ENCODE peak calls at places on chromosomes 16 and 17, in four cellular contexts. F, H, G and B are unnamed samples.

GRCh38 chr16:19210968-19211367 is 42.9 kb downstream of the SYT17 start:
- DNase-seq in F (no peak), H (no peak), G (no peak), B (no peak)

GRCh38 chr17:36553459-36553858 is 8.7 kb downstream of the GGNBP2 start:
- DNase-seq in F (no peak), H (no peak), G (no peak), B (no peak)

GRCh38 chr17:2876467-2876866 is 80.2 kb downstream of the RAP1GAP2 start:
- DNase-seq in F (no peak), H (no peak), G (no peak), B (no peak)

GRCh38 chr17:4307179-4307930 is 43.6 kb upstream of the ANKFY1 start:
- DNase-seq in F (no peak), H (no peak), G (no peak), B (no peak)

GRCh38 chr17:83076930-83077329 is 2.5 kb upstream of the METRNL start:
- DNase-seq in F (no peak), H (no peak), G (no peak), B (peak; percentile 24)

GRCh38 chr17:58531122-58531521 is 16.7 kb upstream of the MTMR4 start:
- DNase-seq in F (no peak), H (no peak), G (no peak), B (no peak)

GRCh38 chr16:75282811-75283281 is 31.4 kb upstream of the BCAR1 start:
- DNase-seq in F (no peak), H (peak; percentile 45), G (no peak), B (no peak)

GRCh38 chr16:83233153-83233552 is 574.6 kb upstream of the HSBP1 start:
- DNase-seq in F (no peak), H (peak; percentile 80), G (no peak), B (no peak)

GRCh38 chr16:14098081-14098480 is 27.0 kb downstream of the MRTFB start:
- DNase-seq in F (no peak), H (no peak), G (no peak), B (no peak)

GRCh38 chr16:47143677-47144558 is at the start of gene NETO2:
- DNase-seq in F (peak; percentile 25), H (peak; percentile 56), G (peak; percentile 17), B (peak; percentile 78)

GRCh38 chr16:79863128-79864031 is 262.8 kb upstream of the MAF start:
- DNase-seq in F (no peak), H (no peak), G (no peak), B (no peak)

GRCh38 chr16:3458852-3459361 is 15.4 kb downstream of the NAA60 start:
- DNase-seq in F (peak; percentile 84), H (peak; percentile 15), G (no peak), B (peak; percentile 59)
- TF ChIP-seq POLR2A in F (peak; percentile 21), H (no peak), G (no peak), B (no peak)

DNA sequence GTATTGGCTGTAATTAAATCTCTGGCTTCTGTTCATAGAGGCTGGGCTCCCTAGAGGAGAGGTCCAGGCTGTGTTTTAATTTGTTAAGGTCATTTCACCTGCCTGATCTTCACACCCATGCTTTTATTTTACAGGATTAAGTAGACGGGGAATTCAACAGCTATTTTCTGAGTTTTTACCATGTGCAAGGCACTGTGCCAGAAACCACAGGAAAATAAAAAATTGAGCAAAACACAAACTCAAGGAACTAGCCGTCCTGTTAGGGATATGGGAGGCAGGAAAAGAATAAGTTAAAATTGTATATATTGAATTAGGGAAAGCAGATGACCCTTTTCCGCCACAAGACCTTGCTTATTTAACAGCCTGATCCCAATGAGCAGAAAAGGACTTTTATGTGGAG is 29.1 kb downstream of the HS3ST3A1 start:
- DNase-seq in F (no peak), H (no peak), G (no peak), B (no peak)
- TF ChIP-seq POLR2A in F (no peak), H (no peak), G (no peak), B (no peak)

DNA sequence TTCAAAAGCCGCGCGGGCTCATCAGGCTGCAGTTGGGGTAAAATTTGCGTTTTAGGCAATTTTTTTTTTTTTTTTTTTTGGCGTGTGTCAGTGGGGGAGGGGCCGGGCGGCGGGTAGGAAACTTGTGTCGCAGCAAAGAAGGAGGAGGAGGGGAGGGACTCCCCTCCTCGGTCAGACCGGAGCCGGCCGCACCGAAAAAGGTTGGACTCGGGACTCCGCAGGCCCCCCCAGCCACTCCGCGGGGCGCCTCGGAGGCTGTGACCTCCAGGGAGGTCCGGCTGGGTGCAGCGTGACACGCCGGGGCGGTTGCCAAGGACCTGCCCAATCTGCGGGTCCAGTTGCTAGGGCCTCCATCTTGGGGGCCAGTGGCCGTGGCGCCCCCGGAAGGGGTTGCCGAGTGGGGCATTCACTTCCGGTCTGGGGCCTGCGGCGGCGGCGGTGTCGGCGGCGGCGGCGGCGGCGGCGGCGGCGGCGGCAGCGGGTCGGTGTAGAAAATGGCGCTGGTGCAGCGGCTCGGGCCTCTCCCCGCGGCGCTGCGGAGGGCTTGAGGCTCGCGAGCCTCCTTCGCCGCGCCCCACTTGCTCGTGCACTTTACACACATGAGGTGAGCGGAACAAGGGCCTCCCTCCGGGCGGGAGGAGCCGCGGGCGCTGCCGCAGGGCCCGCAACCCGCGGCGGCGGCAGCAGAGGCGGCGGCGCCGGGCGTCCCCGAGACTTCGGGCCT is at the start of gene TNRC6A:
- DNase-seq in F (peak; percentile 91), H (peak; percentile 86), G (peak; percentile 80), B (peak; percentile 93)
- TF ChIP-seq POLR2A in F (peak; percentile 57), H (peak; percentile 74), G (peak; percentile 40), B (peak; percentile 62)

DNA sequence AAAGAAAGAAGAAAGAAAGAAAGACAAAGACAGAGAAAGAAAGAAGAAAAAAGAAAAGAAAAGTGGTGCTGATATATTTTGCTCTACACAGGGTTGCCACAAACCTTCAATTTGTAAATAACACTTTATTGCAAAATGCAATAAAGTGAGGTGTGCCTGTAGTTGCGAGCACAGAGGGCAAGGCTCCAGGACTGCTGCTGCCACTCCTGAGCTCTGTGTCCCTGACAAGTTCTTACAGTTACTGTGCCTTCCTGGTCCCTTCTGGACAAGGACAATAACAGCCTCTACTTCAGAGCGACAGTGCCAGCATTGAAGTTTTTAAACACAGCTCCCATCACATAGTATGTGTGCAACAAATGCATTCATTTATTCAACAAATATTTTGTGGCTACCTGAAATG is 148.1 kb downstream of the AXIN2 start:
- DNase-seq in F (no peak), H (no peak), G (no peak), B (no peak)
- TF ChIP-seq POLR2A in F (no peak), H (no peak), G (no peak), B (no peak)

DNA sequence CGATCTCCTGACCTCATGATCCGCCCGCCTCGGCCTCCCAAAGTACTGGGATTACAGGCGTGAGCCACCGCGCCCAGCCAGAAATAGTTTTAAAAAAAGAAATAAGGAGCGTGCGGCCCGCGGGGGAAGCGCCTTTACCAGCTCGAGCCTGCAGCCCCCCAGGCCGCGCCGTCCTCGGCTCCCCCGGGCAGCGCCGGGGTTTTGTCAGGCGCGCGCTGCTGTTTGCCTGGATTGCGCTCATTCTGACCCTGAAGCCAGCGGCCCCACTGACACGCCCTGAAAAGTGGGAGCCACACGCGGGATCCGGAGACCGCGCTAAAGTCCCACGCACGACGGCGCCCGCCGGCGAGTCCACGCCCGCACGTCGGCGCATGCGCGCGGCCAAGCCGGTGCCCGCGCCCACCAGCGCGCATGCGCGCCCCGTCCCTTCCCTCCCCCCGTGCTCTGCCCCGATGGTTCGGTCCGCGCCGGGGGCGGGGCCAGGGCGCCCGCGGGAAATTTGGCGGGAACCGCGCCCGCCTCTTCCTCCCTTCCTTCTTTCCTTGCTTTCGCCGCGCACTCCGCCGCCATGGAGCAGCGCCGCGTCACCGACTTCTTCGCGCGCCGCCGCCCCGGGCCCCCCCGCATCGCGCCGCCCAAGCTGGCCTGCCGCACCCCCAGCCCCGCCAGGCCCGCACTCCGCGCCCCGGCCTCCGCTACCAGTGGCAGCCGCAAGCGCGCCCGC is at the start of gene CDT1:
- DNase-seq in F (peak; percentile 81), H (peak; percentile 69), G (peak; percentile 72), B (peak; percentile 95)
- TF ChIP-seq POLR2A in F (no peak), H (peak; percentile 36), G (peak; percentile 60), B (peak; percentile 81)

GRCh38 chr17:40647549-40648325 is at the start of gene SMARCE1:
- DNase-seq in F (peak; percentile 66), H (peak; percentile 67), G (peak; percentile 53), B (peak; percentile 94)
- TF ChIP-seq POLR2A in F (no peak), H (peak; percentile 75), G (peak; percentile 29), B (peak; percentile 65)

GRCh38 chr17:42553161-42553818 is 567 bp downstream of the HSD17B1 start:
- DNase-seq in F (no peak), H (no peak), G (no peak), B (no peak)

GRCh38 chr17:42555122-42555622 is 2.4 kb downstream of the HSD17B1 start:
- DNase-seq in F (no peak), H (no peak), G (no peak), B (no peak)

GRCh38 chr17:42553866-42554249 is 1.1 kb downstream of the HSD17B1 start:
- DNase-seq in F (peak; percentile 31), H (no peak), G (no peak), B (no peak)

GRCh38 chr17:42559076-42559475 is 2.9 kb upstream of the COASY start:
- DNase-seq in F (no peak), H (no peak), G (no peak), B (no peak)

GRCh38 chr17:42554250-42555121 is 1.8 kb downstream of the HSD17B1 start:
- DNase-seq in F (peak; percentile 89), H (peak; percentile 76), G (peak; percentile 78), B (peak; percentile 72)
- TF ChIP-seq POLR2A in F (peak; percentile 70), H (no peak), G (peak; percentile 75), B (peak; percentile 54)

GRCh38 chr16:58472827-58473226 is 27.1 kb upstream of the NDRG4 start:
- DNase-seq in F (no peak), H (no peak), G (no peak), B (no peak)

GRCh38 chr16:58475220-58475619 is 24.7 kb upstream of the NDRG4 start:
- DNase-seq in F (no peak), H (no peak), G (no peak), B (no peak)

GRCh38 chr16:58472266-58472665 is 27.7 kb upstream of the NDRG4 start:
- DNase-seq in F (no peak), H (no peak), G (no peak), B (no peak)

GRCh38 chr16:58476791-58477190 is 23.2 kb upstream of the NDRG4 start:
- DNase-seq in F (no peak), H (no peak), G (no peak), B (no peak)

DNA sequence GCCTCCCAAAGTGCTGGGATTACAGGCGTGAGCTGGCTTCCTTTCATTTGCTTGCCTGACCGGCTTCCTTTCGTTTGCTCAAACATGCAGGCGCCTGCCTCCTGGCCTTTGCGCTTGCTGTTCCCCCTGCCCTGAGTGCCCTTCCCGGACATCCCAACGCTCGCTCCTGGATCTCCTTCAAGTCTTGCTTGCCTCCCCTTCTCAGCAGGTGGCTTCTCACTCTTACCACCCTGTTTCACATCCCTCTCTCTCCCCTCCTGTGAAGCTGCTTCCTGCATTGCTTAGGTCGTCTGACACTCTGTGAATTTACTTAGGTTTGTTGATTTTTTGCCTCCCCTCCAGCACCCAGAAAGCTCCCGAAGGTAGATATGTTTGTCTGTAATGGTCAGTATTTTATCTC is 25.6 kb upstream of the NDRG4 start:
- DNase-seq in F (no peak), H (no peak), G (no peak), B (no peak)
- TF ChIP-seq POLR2A in F (no peak), H (no peak), G (no peak), B (no peak)